ENCODE peak calls at places on chromosomes 3 and 15, in five cellular contexts. One of them, this sample, is unnamed.

GRCh38 chr15:49083471-49084284 is 37.4 kb upstream of the SECISBP2L start:
- DNase-seq in SK-N-SH: no peak
- DNase-seq in GM12878: no peak
- DNase-seq in HCT116: no peak
- DNase-seq in H1: no peak
- DNase-seq in this sample: no peak

GRCh38 chr15:93664180-93664951 is 567.0 kb upstream of the MCTP2 start:
- DNase-seq in HCT116: no peak
- DNase-seq in H1: no peak
- DNase-seq in GM12878: no peak
- DNase-seq in SK-N-SH: no peak
- DNase-seq in this sample: peak; percentile 57

GRCh38 chr15:64010719-64011118 is 35.6 kb downstream of the DAPK2 start:
- DNase-seq in H1: no peak
- DNase-seq in SK-N-SH: no peak
- DNase-seq in GM12878: peak; percentile 96
- DNase-seq in HCT116: peak; percentile 69
- DNase-seq in this sample: no peak

GRCh38 chr15:101280007-101280406 is 2.7 kb upstream of the SELENOS start:
- DNase-seq in H1: no peak
- DNase-seq in SK-N-SH: no peak
- DNase-seq in HCT116: no peak
- DNase-seq in GM12878: no peak
- DNase-seq in this sample: no peak

GRCh38 chr3:58539636-58540035 is 2.6 kb upstream of the ACOX2 start:
- DNase-seq in GM12878: no peak
- DNase-seq in HCT116: no peak
- DNase-seq in SK-N-SH: no peak
- DNase-seq in H1: no peak
- DNase-seq in this sample: no peak

GRCh38 chr3:14265246-14265962 is 86.8 kb downstream of the LSM3 start:
- DNase-seq in SK-N-SH: no peak
- DNase-seq in HCT116: no peak
- DNase-seq in H1: no peak
- DNase-seq in GM12878: no peak
- DNase-seq in this sample: no peak

GRCh38 chr15:80945605-80946004 is 44.0 kb downstream of the MESD start:
- DNase-seq in SK-N-SH: no peak
- DNase-seq in GM12878: no peak
- DNase-seq in HCT116: no peak
- DNase-seq in H1: no peak
- DNase-seq in this sample: no peak

GRCh38 chr3:112289011-112289410 is 5.0 kb downstream of the SLC9C1 start:
- DNase-seq in GM12878: no peak
- DNase-seq in H1: no peak
- DNase-seq in SK-N-SH: no peak
- DNase-seq in HCT116: no peak
- DNase-seq in this sample: no peak

GRCh38 chr15:77630956-77631789 is 1.5 kb downstream of the LINGO1 start:
- DNase-seq in GM12878: no peak
- DNase-seq in HCT116: no peak
- DNase-seq in SK-N-SH: peak; percentile 62
- DNase-seq in H1: no peak
- DNase-seq in this sample: no peak

GRCh38 chr3:62436785-62437184 is 63.4 kb upstream of the FEZF2 start:
- DNase-seq in HCT116: no peak
- DNase-seq in H1: no peak
- DNase-seq in SK-N-SH: no peak
- DNase-seq in GM12878: no peak
- DNase-seq in this sample: no peak

GRCh38 chr15:68574051-68574450 is 4.7 kb upstream of the CORO2B start:
- DNase-seq in SK-N-SH: no peak
- DNase-seq in GM12878: no peak
- DNase-seq in H1: no peak
- DNase-seq in HCT116: no peak
- DNase-seq in this sample: no peak

GRCh38 chr15:42151736-42152135 is 4.7 kb downstream of the PLA2G4F start:
- DNase-seq in GM12878: no peak
- DNase-seq in H1: no peak
- DNase-seq in HCT116: no peak
- DNase-seq in SK-N-SH: no peak
- DNase-seq in this sample: no peak

GRCh38 chr3:37511357-37511970 is 337.1 kb upstream of the LRRFIP2 start:
- DNase-seq in GM12878: no peak
- DNase-seq in H1: no peak
- DNase-seq in HCT116: no peak
- DNase-seq in SK-N-SH: no peak
- DNase-seq in this sample: no peak

GRCh38 chr3:53715815-53716483 is 130.3 kb downstream of the CHDH start:
- DNase-seq in H1: no peak
- DNase-seq in HCT116: no peak
- DNase-seq in SK-N-SH: no peak
- DNase-seq in GM12878: no peak
- DNase-seq in this sample: no peak

GRCh38 chr15:87347806-87348515 is 908.6 kb downstream of the NTRK3 start:
- DNase-seq in SK-N-SH: no peak
- DNase-seq in HCT116: no peak
- DNase-seq in H1: no peak
- DNase-seq in GM12878: no peak
- DNase-seq in this sample: no peak

GRCh38 chr3:52436500-52437106 is 8.3 kb downstream of the SEMA3G start:
- DNase-seq in HCT116: no peak
- DNase-seq in SK-N-SH: peak; percentile 27
- DNase-seq in GM12878: no peak
- DNase-seq in H1: no peak
- DNase-seq in this sample: no peak

DNA sequence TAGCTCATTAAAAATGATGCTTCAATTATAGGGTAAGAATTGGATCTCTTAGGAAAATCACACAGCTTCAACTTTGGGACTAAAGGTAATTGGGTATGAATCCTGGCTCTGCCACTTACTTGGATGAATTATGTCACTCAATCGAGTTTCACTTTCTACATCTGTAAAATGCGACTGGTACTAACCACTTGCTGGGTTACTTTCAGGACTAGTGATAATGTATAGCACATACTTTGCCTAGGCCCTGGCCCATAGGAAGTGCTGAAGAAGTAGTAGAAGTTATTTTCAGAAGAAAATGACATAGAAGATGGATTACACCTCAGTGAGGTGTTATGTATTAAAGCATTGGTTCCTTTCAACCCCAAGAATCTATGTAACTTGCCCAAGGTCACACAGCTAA is 29.5 kb upstream of the AP4E1 start:
- DNase-seq in GM12878: no peak
- DNase-seq in HCT116: no peak
- DNase-seq in SK-N-SH: no peak
- DNase-seq in H1: no peak
- DNase-seq in this sample: no peak
- TF ChIP-seq YY1 in GM12878: no peak
- TF ChIP-seq YY1 in HCT116: no peak
- TF ChIP-seq YY1 in SK-N-SH: no peak
- TF ChIP-seq YY1 in H1: no peak
- TF ChIP-seq YY1 in this sample: no peak

GRCh38 chr15:90037961-90038633 is 37.0 kb downstream of the ZNF710 start:
- DNase-seq in HCT116: no peak
- DNase-seq in H1: no peak
- DNase-seq in SK-N-SH: no peak
- DNase-seq in GM12878: peak; percentile 89
- DNase-seq in this sample: no peak

GRCh38 chr15:90042766-90043525 is 41.8 kb downstream of the ZNF710 start:
- DNase-seq in GM12878: no peak
- DNase-seq in H1: no peak
- DNase-seq in HCT116: no peak
- DNase-seq in SK-N-SH: no peak
- DNase-seq in this sample: no peak

GRCh38 chr15:90039996-90040395 is 38.9 kb downstream of the ZNF710 start:
- DNase-seq in H1: no peak
- DNase-seq in SK-N-SH: peak; percentile 57
- DNase-seq in HCT116: no peak
- DNase-seq in GM12878: no peak
- DNase-seq in this sample: no peak

GRCh38 chr15:90038639-90039095 is 37.5 kb downstream of the ZNF710 start:
- DNase-seq in GM12878: no peak
- DNase-seq in HCT116: no peak
- DNase-seq in SK-N-SH: no peak
- DNase-seq in H1: no peak
- DNase-seq in this sample: no peak

DNA sequence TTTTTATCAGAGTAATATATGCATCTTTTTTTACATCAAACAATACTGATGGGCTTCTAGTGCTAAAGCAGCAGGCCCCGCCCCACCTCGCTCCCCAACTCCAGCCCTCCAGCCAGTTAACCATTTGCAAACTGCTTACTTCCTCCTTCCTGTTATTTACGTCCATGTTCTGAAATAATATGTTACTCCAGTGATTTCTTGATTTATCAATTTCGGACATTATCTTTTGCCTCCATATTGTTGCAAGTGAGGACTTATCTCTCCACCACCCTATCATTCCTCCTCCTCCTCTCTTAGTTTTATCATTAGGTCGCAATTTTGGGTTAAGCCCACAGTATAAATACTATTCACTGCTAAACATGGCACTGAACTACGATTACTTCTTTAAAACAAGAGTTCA is 39.5 kb downstream of the ZNF710 start:
- DNase-seq in HCT116: no peak
- DNase-seq in H1: no peak
- DNase-seq in GM12878: no peak
- DNase-seq in SK-N-SH: no peak
- DNase-seq in this sample: no peak
- H3K4me1 ChIP-seq in HCT116: no peaks in the 10 kb centered on the region
- H3K4me1 ChIP-seq in H1: peaks cover 14% of the 10 kb centered on the region
- H3K4me1 ChIP-seq in GM12878: peaks cover 32% of the 10 kb centered on the region
- H3K4me1 ChIP-seq in SK-N-SH: peaks cover 18% of the 10 kb centered on the region
- H3K4me1 ChIP-seq in this sample: peaks cover 20% of the 10 kb centered on the region

DNA sequence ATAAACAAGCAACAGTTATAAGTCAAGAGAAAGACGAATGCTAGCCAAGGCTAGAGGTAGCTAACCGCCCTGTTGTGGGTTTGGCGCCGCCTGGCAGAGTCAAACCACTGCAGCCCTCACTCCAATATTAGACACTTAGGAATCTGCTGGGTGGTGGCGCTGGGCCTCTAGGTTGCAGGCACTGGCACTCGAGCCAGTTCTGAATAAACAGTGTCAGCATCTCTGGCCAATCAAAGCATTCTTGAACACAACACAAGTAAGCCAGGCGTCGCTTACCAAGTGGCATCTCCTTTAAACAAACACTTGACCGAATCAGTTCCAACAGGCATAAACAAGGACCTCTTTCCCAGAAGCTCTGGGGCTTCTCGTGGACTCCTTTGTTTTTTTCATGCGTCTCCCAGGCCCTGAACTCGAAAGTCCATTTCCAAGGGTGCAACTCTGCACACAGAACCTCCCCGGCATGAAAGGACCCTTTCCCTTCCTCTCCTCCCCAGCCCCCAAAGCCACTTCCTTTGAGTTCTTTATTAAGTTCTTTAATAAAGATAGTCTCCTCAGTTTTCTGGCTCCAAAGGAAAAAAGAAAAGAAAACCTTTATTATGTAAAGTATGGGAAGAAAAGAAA is 82.3 kb downstream of the LRIG1 start:
- DNase-seq in H1: no peak
- DNase-seq in HCT116: no peak
- DNase-seq in GM12878: no peak
- DNase-seq in SK-N-SH: no peak
- DNase-seq in this sample: no peak
- H3K9ac ChIP-seq in H1: no peak overlapping the region
- H3K9ac ChIP-seq in HCT116: no peak overlapping the region
- H3K9ac ChIP-seq in GM12878: no peak overlapping the region
- H3K9ac ChIP-seq in SK-N-SH: no peak overlapping the region
- H3K9ac ChIP-seq in this sample: no peak overlapping the region

GRCh38 chr3:73669268-73669667 is 44.5 kb upstream of the PDZRN3 start:
- DNase-seq in GM12878: no peak
- DNase-seq in HCT116: no peak
- DNase-seq in H1: no peak
- DNase-seq in SK-N-SH: no peak
- DNase-seq in this sample: no peak
- TF ChIP-seq YY1 in GM12878: no peak
- TF ChIP-seq YY1 in HCT116: no peak
- TF ChIP-seq YY1 in H1: no peak
- TF ChIP-seq YY1 in SK-N-SH: no peak
- TF ChIP-seq YY1 in this sample: no peak

GRCh38 chr3:77687545-77687944 is 647.6 kb downstream of the ROBO2 start:
- DNase-seq in HCT116: no peak
- DNase-seq in GM12878: no peak
- DNase-seq in H1: no peak
- DNase-seq in SK-N-SH: no peak
- DNase-seq in this sample: no peak
- H3K4me1 ChIP-seq in HCT116: no peaks in the 10 kb centered on the region
- H3K4me1 ChIP-seq in GM12878: no peaks in the 10 kb centered on the region
- H3K4me1 ChIP-seq in H1: peaks cover 9% of the 10 kb centered on the region
- H3K4me1 ChIP-seq in SK-N-SH: no peaks in the 10 kb centered on the region
- H3K4me1 ChIP-seq in this sample: no peaks in the 10 kb centered on the region